ENCODE peak calls at places on chromosomes 5 and 9, in five cellular contexts. M, U, V, T and Q are unnamed samples.

GRCh38 chr9:95773061-95773433 is 102.4 kb upstream of the ERCC6L2 start:
- DNase-seq in M (no peak), U (no peak), V (no peak), T (no peak), Q (no peak)

GRCh38 chr5:179209359-179210150 is 135.7 kb downstream of the ADAMTS2 start:
- DNase-seq in M (no peak), U (peak; percentile 81), V (no peak), T (no peak), Q (no peak)

GRCh38 chr5:25439025-25439424 is 794.2 kb upstream of the CDH10 start:
- DNase-seq in M (no peak), U (no peak), V (no peak), T (no peak), Q (no peak)

GRCh38 chr9:34171753-34172535 is 6.9 kb upstream of the UBAP1 start:
- DNase-seq in M (no peak), U (no peak), V (no peak), T (no peak), Q (no peak)

GRCh38 chr5:82347213-82347947 is 69.2 kb upstream of the RPS23 start:
- DNase-seq in M (no peak), U (peak; percentile 64), V (no peak), T (peak; percentile 35), Q (no peak)

GRCh38 chr5:68074048-68074632 is 141.4 kb upstream of the PIK3R1 start:
- DNase-seq in M (peak; percentile 82), U (no peak), V (no peak), T (no peak), Q (no peak)

GRCh38 chr5:170563808-170564207 is 60.0 kb downstream of the KCNIP1 start:
- DNase-seq in M (no peak), U (no peak), V (no peak), T (no peak), Q (no peak)

GRCh38 chr9:78813602-78814180 is 516.8 kb downstream of the PSAT1 start:
- DNase-seq in M (no peak), U (no peak), V (no peak), T (no peak), Q (no peak)

GRCh38 chr5:14011089-14012004 is 66.9 kb upstream of the DNAH5 start:
- DNase-seq in M (peak; percentile 96), U (peak; percentile 92), V (no peak), T (peak; percentile 81), Q (peak; percentile 96)

GRCh38 chr5:134458676-134459403 is 47.2 kb upstream of the CDKN2AIPNL start:
- DNase-seq in M (no peak), U (no peak), V (no peak), T (no peak), Q (no peak)

GRCh38 chr5:66596791-66597757 is 881 bp downstream of the MAST4 start:
- DNase-seq in M (peak; percentile 83), U (peak; percentile 36), V (no peak), T (peak; percentile 23), Q (peak; percentile 37)

GRCh38 chr5:171750316-171750788 is 35.3 kb upstream of the SMIM23 start:
- DNase-seq in M (no peak), U (peak; percentile 29), V (no peak), T (no peak), Q (peak; percentile 11)

GRCh38 chr9:38715684-38716083 is 4.2 kb downstream of the FAM240B start:
- DNase-seq in M (no peak), U (no peak), V (no peak), T (no peak), Q (no peak)

GRCh38 chr5:149452007-149452664 is 73.0 kb upstream of the IL17B start:
- DNase-seq in M (no peak), U (no peak), V (no peak), T (no peak), Q (peak; percentile 97)

GRCh38 chr9:21294325-21294724 is 10.8 kb downstream of the IFNA5 start:
- DNase-seq in M (no peak), U (no peak), V (no peak), T (no peak), Q (no peak)

GRCh38 chr5:15168397-15168796 is 296.8 kb upstream of the ANKH start:
- DNase-seq in M (no peak), U (no peak), V (no peak), T (no peak), Q (no peak)